ENCODE peak calls at places on chromosomes 5 and 9, in ten cellular contexts. O is GM12865, X is fibroblast of villous mesenchyme, U is MM.1S, N is A549, W is hepatocyte, A is testis, I is OCI-LY7, T is cardiac fibroblast, V is NB4. M is an unnamed sample.

GRCh38 chr9:124863371-124863831 is 1.5 kb downstream of the ARPC5L start:
- DNase-seq in I (no peak), V (no peak), U (no peak), T (no peak), O (no peak), X (no peak), N (no peak), W (no peak), A (no peak), M (no peak)

GRCh38 chr9:73548201-73548600 is 396.5 kb downstream of the ANXA1 start:
- DNase-seq in X (peak), O (no peak), U (no peak), W (no peak), V (no peak), A (no peak), N (no peak), T (no peak), I (no peak), M (no peak)

GRCh38 chr5:9445989-9446388 is 99.9 kb downstream of the SEMA5A start:
- DNase-seq in W (no peak), X (no peak), T (peak), O (no peak), I (no peak), U (no peak), V (no peak), A (no peak), N (no peak), M (peak)

GRCh38 chr5:144812770-144813169 is 642.1 kb downstream of the KCTD16 start:
- DNase-seq in A (no peak), N (no peak), X (peak), O (no peak), I (no peak), U (no peak), V (no peak), T (peak), W (peak), M (peak)

GRCh38 chr9:3331801-3332200 is 194.0 kb downstream of the RFX3 start:
- DNase-seq in U (no peak), V (peak), A (peak), X (no peak), I (peak), N (no peak), W (peak), T (no peak), O (no peak), M (peak)

GRCh38 chr9:80072406-80072805 is 500.6 kb downstream of the TLE4 start:
- DNase-seq in X (no peak), A (no peak), W (no peak), O (no peak), V (no peak), T (no peak), I (no peak), U (no peak), N (no peak), M (no peak)

GRCh38 chr5:135141303-135142268 is 107.6 kb upstream of the PITX1 start:
- DNase-seq in I (no peak), T (no peak), X (no peak), O (no peak), N (peak), W (peak), A (no peak), U (no peak), V (no peak), M (no peak)

GRCh38 chr5:103514381-103514780 is 48.2 kb downstream of the NUDT12 start:
- DNase-seq in O (no peak), A (no peak), W (no peak), T (no peak), V (no peak), N (no peak), U (peak), I (no peak), X (no peak), M (no peak)

GRCh38 chr9:91855196-91855595 is 94.8 kb downstream of the ROR2 start:
- DNase-seq in O (no peak), A (no peak), I (no peak), U (no peak), X (no peak), W (no peak), V (no peak), T (no peak), N (no peak), M (no peak)

GRCh38 chr9:115326461-115326860 is 208.5 kb upstream of the TNC start:
- DNase-seq in W (no peak), T (no peak), O (no peak), U (no peak), X (peak), I (no peak), N (no peak), A (no peak), V (no peak), M (no peak)

GRCh38 chr5:90479611-90480385 is 5.1 kb downstream of the POLR3G start:
- DNase-seq in N (no peak), V (no peak), X (no peak), T (peak), U (no peak), I (no peak), O (no peak), W (no peak), A (no peak), M (no peak)

GRCh38 chr9:3732077-3733038 is 206.6 kb upstream of the RFX3 start:
- DNase-seq in T (peak), V (peak), O (peak), W (peak), U (peak), A (peak), N (peak), I (peak), X (peak), M (peak)

GRCh38 chr9:78118742-78119473 is 87.3 kb upstream of the GNAQ start:
- DNase-seq in X (peak), W (no peak), O (peak), U (no peak), V (peak), T (peak), A (no peak), I (peak), N (no peak), M (peak)

GRCh38 chr9:78133751-78134150 is 102.1 kb upstream of the CEP78 start:
- DNase-seq in T (no peak), X (no peak), V (no peak), O (peak), N (no peak), U (peak), A (no peak), I (no peak), W (no peak), M (no peak)

GRCh38 chr5:66744040-66744439 is 147.8 kb downstream of the MAST4 start:
- DNase-seq in T (peak), N (no peak), V (peak), X (peak), O (no peak), W (peak), I (no peak), A (peak), U (no peak), M (peak)

GRCh38 chr5:14246350-14247053 is 103.4 kb downstream of the TRIO start:
- DNase-seq in I (no peak), V (no peak), T (no peak), X (no peak), U (no peak), O (no peak), N (no peak), A (no peak), W (no peak), M (no peak)

GRCh38 chr5:421287-421880 is 21.6 kb upstream of the EXOC3 start:
- DNase-seq in A (no peak), U (no peak), O (no peak), T (no peak), V (peak), N (no peak), X (no peak), W (no peak), I (no peak), M (no peak)

GRCh38 chr5:9467199-9468069 is 78.4 kb downstream of the SEMA5A start:
- DNase-seq in X (no peak), A (no peak), O (no peak), I (no peak), W (peak), U (no peak), N (no peak), T (peak), V (no peak), M (no peak)

GRCh38 chr5:91296691-91297143 is 86.4 kb downstream of the ARRDC3 start:
- DNase-seq in N (no peak), W (no peak), O (no peak), I (no peak), U (no peak), T (no peak), X (no peak), A (no peak), V (no peak), M (no peak)

GRCh38 chr5:96795626-96796025 is 12.1 kb downstream of the ERAP1 start:
- DNase-seq in U (no peak), A (no peak), O (no peak), T (no peak), X (no peak), I (no peak), V (no peak), N (no peak), W (no peak), M (no peak)

GRCh38 chr5:107955321-107955720 is 284.6 kb upstream of the EFNA5 start:
- DNase-seq in A (no peak), O (no peak), T (no peak), I (no peak), U (no peak), W (no peak), N (no peak), V (no peak), X (no peak), M (no peak)

GRCh38 chr5:141637693-141638419 is 1.1 kb downstream of the RELL2 start:
- DNase-seq in A (peak), N (no peak), W (peak), T (peak), X (peak), I (peak), U (peak), V (peak), O (peak), M (peak)

GRCh38 chr5:126801992-126802294 is 25.0 kb downstream of the LMNB1 start:
- DNase-seq in N (no peak), V (peak), X (peak), T (peak), I (peak), W (peak), A (no peak), U (peak), O (peak), M (peak)
- TF ChIP-seq CTCF in N (peak), V (no peak), X (peak), T (peak), I (peak), W (peak), A (no peak), U (peak), O (peak), M (peak)

GRCh38 chr9:98148486-98148885 is 29.5 kb upstream of the TRIM14 start:
- DNase-seq in X (no peak), A (no peak), V (no peak), U (no peak), T (no peak), W (no peak), N (no peak), I (no peak), O (no peak), M (no peak)

GRCh38 chr9:98144631-98145030 is 25.6 kb upstream of the TRIM14 start:
- DNase-seq in V (no peak), T (no peak), N (no peak), W (no peak), U (no peak), A (no peak), X (no peak), O (no peak), I (no peak), M (no peak)

GRCh38 chr9:98144076-98144475 is 25.1 kb upstream of the TRIM14 start:
- DNase-seq in O (no peak), I (no peak), W (no peak), U (no peak), T (no peak), X (no peak), A (no peak), N (no peak), V (no peak), M (no peak)

GRCh38 chr9:98147582-98147981 is 28.6 kb upstream of the TRIM14 start:
- DNase-seq in T (no peak), I (no peak), W (no peak), A (no peak), V (no peak), U (no peak), X (no peak), O (peak), N (no peak), M (no peak)

GRCh38 chr9:98146101-98146991 is 27.3 kb upstream of the TRIM14 start:
- DNase-seq in U (peak), A (no peak), N (peak), O (peak), T (peak), W (peak), V (peak), I (no peak), X (peak), M (peak)
- H3K4me3 ChIP-seq in U (no peak), A (no peak), N (no peak), O (no peak), T (no peak), W (no peak), V (no peak), I (no peak), X (no peak), M (no peak)

GRCh38 chr5:112179290-112179689 is 239.8 kb downstream of the EPB41L4A start:
- DNase-seq in N (no peak), V (no peak), I (no peak), A (no peak), T (no peak), O (no peak), U (no peak), X (no peak), W (no peak), M (no peak)
- TF ChIP-seq CTCF in N (no peak), V (no peak), I (no peak), A (no peak), T (no peak), O (no peak), U (no peak), X (no peak), W (no peak), M (no peak)

GRCh38 chr5:33284681-33285080 is 156.1 kb upstream of the TARS1 start:
- DNase-seq in O (no peak), W (no peak), A (no peak), V (no peak), U (no peak), T (peak), I (no peak), N (no peak), X (no peak), M (peak)
- H3K4me3 ChIP-seq in O (no peak), W (no peak), A (no peak), V (no peak), U (no peak), T (no peak), I (no peak), N (no peak), X (no peak), M (no peak)

GRCh38 chr5:150653145-150653761 is 7.8 kb upstream of the MYOZ3 start:
- DNase-seq in T (peak), N (no peak), W (no peak), O (no peak), X (no peak), A (no peak), I (no peak), U (no peak), V (no peak), M (no peak)
- TF ChIP-seq CTCF in T (peak), N (no peak), W (peak), O (no peak), X (peak), A (peak), I (no peak), U (no peak), V (no peak), M (peak)

DNA sequence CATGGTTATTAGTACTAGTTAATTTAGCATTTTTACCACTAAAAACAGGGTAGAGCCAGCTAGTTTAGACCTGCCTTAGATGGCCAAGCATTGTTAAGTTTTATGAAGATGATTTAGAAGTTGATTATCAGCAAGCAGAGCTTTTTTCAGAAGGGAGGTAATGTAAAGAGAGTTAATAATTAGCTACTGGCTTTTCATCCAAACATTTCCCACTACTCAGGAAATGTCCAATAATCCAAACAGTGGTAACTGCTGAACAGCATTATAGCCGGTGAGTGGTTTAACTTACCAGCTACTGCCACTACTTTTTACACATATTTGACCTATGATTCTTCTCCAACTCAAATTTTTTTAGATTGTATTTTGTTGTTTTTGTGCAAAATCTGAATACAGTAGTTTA is 1.7 kb downstream of the ITGA1 start:
- DNase-seq in I (no peak), N (no peak), U (no peak), V (no peak), X (no peak), T (no peak), W (no peak), O (no peak), A (no peak), M (no peak)
- H3K4me3 ChIP-seq in I (no peak), N (no peak), U (no peak), V (no peak), X (peak), T (peak), W (peak), O (no peak), A (no peak), M (peak)

DNA sequence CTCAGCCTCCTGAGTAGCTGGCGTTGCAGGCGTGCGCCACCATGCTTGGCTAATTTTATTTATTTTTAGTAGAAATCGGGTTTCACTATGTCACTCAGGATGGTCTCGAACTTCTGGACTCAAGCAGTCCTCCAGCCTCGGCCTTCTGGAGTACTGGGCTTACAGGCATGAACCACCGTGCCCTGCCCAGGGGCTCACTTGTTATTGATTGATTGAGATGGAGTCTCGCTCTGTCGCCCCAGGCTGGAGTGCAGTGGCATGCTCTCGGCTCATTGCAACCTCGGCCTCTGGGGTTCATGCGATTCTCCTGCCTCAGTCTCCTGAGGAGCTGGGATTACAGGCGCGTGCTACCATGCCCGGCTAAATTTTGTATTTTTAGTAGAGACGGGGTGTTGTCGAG is 1.6 kb downstream of the HSPA4 start:
- DNase-seq in V (no peak), O (no peak), N (no peak), A (no peak), X (no peak), W (no peak), T (no peak), I (no peak), U (no peak), M (no peak)
- TF ChIP-seq CTCF in V (no peak), O (no peak), N (no peak), A (no peak), X (no peak), W (no peak), T (no peak), I (no peak), U (no peak), M (no peak)

GRCh38 chr5:181164076-181164952 is 16.9 kb downstream of the OR2V2 start:
- DNase-seq in N (peak), U (no peak), A (no peak), V (peak), X (no peak), I (no peak), W (no peak), O (peak), T (peak), M (no peak)

GRCh38 chr5:181163487-181164075 is 16.2 kb downstream of the OR2V2 start:
- DNase-seq in U (no peak), I (peak), O (peak), X (no peak), N (no peak), V (peak), W (no peak), A (no peak), T (peak), M (no peak)

GRCh38 chr5:181159286-181160143 is 12.1 kb downstream of the OR2V2 start:
- DNase-seq in U (peak), V (peak), O (peak), T (peak), X (peak), W (peak), A (peak), I (peak), N (peak), M (peak)

GRCh38 chr5:181160144-181160754 is 12.9 kb downstream of the OR2V2 start:
- DNase-seq in A (peak), O (peak), W (peak), U (peak), I (peak), T (peak), X (peak), V (no peak), N (peak), M (peak)

GRCh38 chr5:181161534-181162175 is 14.3 kb downstream of the OR2V2 start:
- DNase-seq in A (no peak), O (no peak), X (no peak), V (no peak), U (no peak), T (no peak), N (no peak), W (no peak), I (no peak), M (no peak)
- H3K4me3 ChIP-seq in A (no peak), O (peak), X (peak), V (no peak), U (peak), T (no peak), N (peak), W (no peak), I (peak), M (peak)

M was measured in fibroblast of pulmonary artery.